ENCODE peak calls at places on chromosomes 5 and 9, in nine cellular contexts. N, I, Y, V, U, S, R, C and O are unnamed samples.

GRCh38 chr5:76544268-76544926 is 78.8 kb downstream of the F2RL2 start:
- DNase-seq in N (peak), I (no peak), Y (peak), V (peak), U (no peak), S (peak), R (no peak), C (no peak), O (peak)

GRCh38 chr9:24286761-24287160 is 258.9 kb downstream of the IZUMO3 start:
- DNase-seq in N (no peak), I (no peak), Y (no peak), V (no peak), U (no peak), S (no peak), R (no peak), C (no peak), O (no peak)

GRCh38 chr5:158802941-158803341 is 296.8 kb downstream of the EBF1 start:
- DNase-seq in N (no peak), I (no peak), Y (no peak), V (no peak), U (no peak), S (no peak), R (no peak), C (peak), O (peak)

GRCh38 chr9:38621434-38622082 is 1.2 kb upstream of the ANKRD18A start:
- DNase-seq in N (no peak), I (no peak), Y (peak), V (peak), U (peak), S (peak), R (no peak), C (no peak), O (peak)

GRCh38 chr9:12723409-12724028 is 30.3 kb downstream of the TYRP1 start:
- DNase-seq in N (no peak), I (no peak), Y (peak), V (peak), U (no peak), S (no peak), R (no peak), C (no peak), O (peak)

GRCh38 chr5:127865273-127865672 is 162.1 kb downstream of the CCDC192 start:
- DNase-seq in N (no peak), I (no peak), Y (no peak), V (no peak), U (no peak), S (no peak), R (no peak), C (no peak), O (no peak)

GRCh38 chr5:37716405-37716804 is 123.4 kb downstream of the GDNF start:
- DNase-seq in N (no peak), I (no peak), Y (no peak), V (no peak), U (no peak), S (no peak), R (no peak), C (no peak), O (no peak)

GRCh38 chr9:112495614-112496013 is 9.0 kb downstream of the KIAA1958 start:
- DNase-seq in N (no peak), I (no peak), Y (no peak), V (peak), U (no peak), S (peak), R (no peak), C (no peak), O (no peak)

GRCh38 chr5:132774406-132774805 is 2.6 kb downstream of the SEPTIN8 start:
- DNase-seq in N (no peak), I (no peak), Y (no peak), V (no peak), U (no peak), S (no peak), R (no peak), C (no peak), O (no peak)

GRCh38 chr5:115979203-115979602 is 16.9 kb downstream of the LVRN start:
- DNase-seq in N (no peak), I (no peak), Y (no peak), V (no peak), U (no peak), S (no peak), R (no peak), C (no peak), O (no peak)

GRCh38 chr9:127305450-127306226 is 41.1 kb downstream of the GARNL3 start:
- DNase-seq in N (no peak), I (no peak), Y (no peak), V (peak), U (no peak), S (no peak), R (no peak), C (no peak), O (no peak)

GRCh38 chr9:127976498-127976897 is 4.3 kb downstream of the EEIG1 start:
- DNase-seq in N (peak), I (no peak), Y (no peak), V (no peak), U (no peak), S (no peak), R (no peak), C (no peak), O (no peak)

GRCh38 chr5:75016896-75017295 is 35.5 kb downstream of the GCNT4 start:
- DNase-seq in N (no peak), I (no peak), Y (no peak), V (no peak), U (no peak), S (no peak), R (no peak), C (no peak), O (no peak)

DNA sequence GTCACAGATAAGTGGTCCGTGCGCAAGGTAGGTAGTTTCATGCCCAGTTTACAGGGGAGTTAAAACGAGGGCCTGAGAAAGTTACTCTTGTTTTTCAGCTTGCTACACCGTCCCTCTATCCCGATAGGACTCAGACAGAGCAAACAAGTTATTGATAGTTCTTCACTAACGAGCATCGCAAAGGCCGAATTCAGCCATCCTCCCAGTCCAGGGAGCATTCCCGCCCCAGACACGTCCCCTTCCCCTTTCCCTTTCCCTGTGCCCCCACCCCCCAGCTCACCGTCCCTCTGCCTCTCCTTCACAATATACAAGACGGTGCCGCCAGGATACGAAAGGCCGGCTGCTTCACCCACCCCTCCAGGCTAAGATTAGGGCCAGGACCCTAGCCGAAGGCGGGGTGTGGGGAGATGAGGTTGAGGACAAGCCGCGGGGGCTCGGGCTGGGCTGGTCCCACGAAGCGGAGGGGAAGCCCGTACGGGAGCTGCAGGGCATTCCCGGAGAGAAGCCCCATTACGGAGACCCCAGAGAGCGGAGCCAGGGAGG is 599 bp downstream of the KIAA1191 start:
- DNase-seq in N (no peak), I (no peak), Y (peak), V (no peak), U (no peak), S (peak), R (no peak), C (no peak), O (no peak)
- H3K4me3 ChIP-seq in N (peak), I (peak), Y (peak), V (peak), U (peak), S (peak), R (peak), C (peak), O (peak)

DNA sequence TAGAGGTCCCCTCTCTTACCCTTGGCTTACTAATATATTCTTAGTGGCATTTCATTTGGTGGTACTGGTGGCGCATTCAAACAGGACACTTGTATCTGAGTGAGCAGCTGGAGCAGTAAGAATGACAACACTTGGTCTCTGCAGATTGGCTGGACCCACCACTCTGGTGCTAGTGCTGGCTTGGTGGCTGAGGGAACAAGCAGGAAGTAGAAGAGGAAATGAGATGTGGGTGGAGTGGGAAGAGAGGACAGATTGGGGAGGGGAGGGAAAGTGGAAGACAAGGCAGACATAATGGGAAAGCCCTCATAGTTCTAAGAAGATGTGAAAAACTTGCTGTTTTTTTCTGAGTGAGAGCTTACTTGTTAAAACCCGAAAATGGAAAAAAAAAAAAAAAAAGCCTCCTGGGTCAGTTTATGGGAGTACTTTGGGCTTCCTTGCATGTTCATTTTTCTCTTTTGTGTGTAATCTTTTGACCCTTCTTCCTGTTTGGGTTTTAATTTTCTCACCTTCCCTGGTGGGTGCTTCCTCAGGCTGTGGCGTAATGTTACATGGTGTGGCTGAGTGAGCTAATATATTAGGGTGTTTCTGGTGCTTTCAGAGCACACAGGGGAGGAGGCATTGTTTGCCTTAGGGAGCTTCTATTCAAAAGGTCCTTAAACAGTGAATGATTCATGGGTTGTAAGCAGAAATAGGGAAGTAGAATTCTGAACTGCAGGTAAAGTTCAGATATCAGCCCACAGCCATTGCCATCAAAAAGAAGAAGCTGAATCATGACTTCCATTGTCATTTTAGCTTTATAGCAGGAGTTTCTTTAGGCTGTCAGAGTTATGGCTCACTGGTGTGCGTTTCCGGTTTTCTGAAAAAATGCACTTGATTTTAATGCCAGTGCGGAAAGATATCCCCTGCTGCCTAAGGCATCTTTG is 52.3 kb downstream of the TLE4 start:
- DNase-seq in N (peak), I (no peak), Y (no peak), V (peak), U (peak), S (peak), R (peak), C (no peak), O (no peak)
- H3K4me3 ChIP-seq in N (no peak), I (no peak), Y (no peak), V (no peak), U (peak), S (no peak), R (no peak), C (no peak), O (no peak)

GRCh38 chr9:4830699-4831098 is 38.0 kb downstream of the RCL1 start:
- DNase-seq in N (no peak), I (no peak), Y (no peak), V (no peak), U (no peak), S (no peak), R (no peak), C (no peak), O (no peak)

GRCh38 chr9:4826417-4827166 is 33.8 kb downstream of the RCL1 start:
- DNase-seq in N (no peak), I (no peak), Y (no peak), V (no peak), U (no peak), S (no peak), R (no peak), C (no peak), O (no peak)

GRCh38 chr9:4828776-4829175 is 36.0 kb downstream of the RCL1 start:
- DNase-seq in N (no peak), I (no peak), Y (no peak), V (no peak), U (no peak), S (no peak), R (no peak), C (peak), O (peak)

GRCh38 chr9:4829956-4830355 is 37.2 kb downstream of the RCL1 start:
- DNase-seq in N (no peak), I (no peak), Y (no peak), V (no peak), U (no peak), S (no peak), R (no peak), C (peak), O (peak)

GRCh38 chr9:4827224-4827623 is 34.5 kb downstream of the RCL1 start:
- DNase-seq in N (no peak), I (no peak), Y (no peak), V (no peak), U (no peak), S (no peak), R (no peak), C (no peak), O (no peak)
- H3K4me3 ChIP-seq in N (no peak), I (no peak), Y (no peak), V (no peak), U (no peak), S (no peak), R (no peak), C (no peak), O (no peak)

DNA sequence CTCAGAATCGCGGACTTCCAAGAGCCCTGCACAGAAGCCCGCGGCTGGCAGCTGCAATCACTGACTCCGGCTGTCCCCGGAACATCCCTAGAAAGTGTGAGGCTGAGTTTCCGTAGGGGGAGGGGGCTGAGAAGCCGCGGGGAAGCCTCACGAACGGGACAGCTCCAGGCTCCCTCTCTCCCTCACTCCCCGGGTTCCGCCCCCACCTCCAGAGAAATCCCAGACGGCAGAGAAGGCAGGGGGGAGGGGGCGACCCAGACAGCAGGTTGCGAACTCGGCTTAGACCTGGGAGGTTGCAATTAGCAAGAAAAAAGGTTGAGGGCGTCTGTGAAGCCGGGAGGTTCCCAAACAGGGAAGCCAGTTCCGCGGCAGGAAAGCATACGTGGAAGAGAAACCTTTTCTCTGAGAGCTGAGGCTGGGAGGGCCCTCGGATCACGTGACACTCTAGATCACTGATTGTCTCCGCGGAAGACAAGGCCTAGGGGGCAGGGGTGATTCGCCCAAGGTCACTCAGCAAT is 73.8 kb upstream of the CPLX2 start:
- DNase-seq in N (no peak), I (no peak), Y (no peak), V (no peak), U (no peak), S (no peak), R (no peak), C (no peak), O (no peak)
- H3K4me3 ChIP-seq in N (no peak), I (no peak), Y (peak), V (no peak), U (no peak), S (no peak), R (peak), C (no peak), O (no peak)

GRCh38 chr9:71895955-71896354 is 15.0 kb downstream of the ABHD17B start:
- DNase-seq in N (no peak), I (no peak), Y (no peak), V (no peak), U (no peak), S (no peak), R (no peak), C (no peak), O (no peak)

GRCh38 chr9:71896762-71897161 is 14.2 kb downstream of the ABHD17B start:
- DNase-seq in N (no peak), I (no peak), Y (no peak), V (peak), U (no peak), S (peak), R (no peak), C (no peak), O (no peak)

GRCh38 chr9:71904076-71904475 is 6.9 kb downstream of the ABHD17B start:
- DNase-seq in N (no peak), I (no peak), Y (no peak), V (no peak), U (no peak), S (no peak), R (no peak), C (no peak), O (no peak)

GRCh38 chr9:71897573-71897972 is 13.4 kb downstream of the ABHD17B start:
- DNase-seq in N (no peak), I (no peak), Y (peak), V (peak), U (no peak), S (peak), R (no peak), C (no peak), O (no peak)

DNA sequence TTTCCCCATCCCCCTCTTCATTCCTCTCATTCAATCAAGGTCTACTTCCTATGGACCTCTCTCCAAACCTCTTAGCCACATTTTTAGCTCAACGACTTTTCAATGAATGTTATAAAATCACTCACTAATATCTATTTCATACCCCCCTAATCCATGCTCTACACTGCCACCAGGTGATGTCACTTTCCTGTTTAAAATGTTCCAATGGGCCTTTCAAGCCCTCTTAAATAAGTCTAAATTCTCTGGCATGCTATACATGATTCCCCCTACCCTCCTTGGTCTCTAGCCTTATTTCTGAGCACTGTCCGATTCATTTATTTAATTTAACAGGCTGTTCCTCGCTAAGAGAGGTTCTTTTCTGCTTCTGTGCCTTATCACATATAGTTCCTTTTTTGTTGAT is 9.3 kb downstream of the ABHD17B start:
- DNase-seq in N (no peak), I (no peak), Y (no peak), V (peak), U (no peak), S (no peak), R (no peak), C (no peak), O (no peak)
- H3K4me3 ChIP-seq in N (no peak), I (no peak), Y (no peak), V (no peak), U (no peak), S (no peak), R (no peak), C (no peak), O (no peak)

GRCh38 chr5:139765409-139766217 is 30.0 kb upstream of the PSD2 start:
- DNase-seq in N (peak), I (no peak), Y (peak), V (peak), U (peak), S (peak), R (peak), C (peak), O (peak)
- H3K4me3 ChIP-seq in N (peak), I (peak), Y (peak), V (no peak), U (peak), S (peak), R (peak), C (peak), O (peak)

GRCh38 chr9:91433180-91433579 is 9.5 kb upstream of the NFIL3 start:
- DNase-seq in N (no peak), I (peak), Y (peak), V (peak), U (no peak), S (no peak), R (no peak), C (peak), O (peak)

GRCh38 chr9:91431485-91431884 is 7.9 kb upstream of the NFIL3 start:
- DNase-seq in N (no peak), I (no peak), Y (no peak), V (no peak), U (no peak), S (no peak), R (no peak), C (no peak), O (no peak)

GRCh38 chr9:91436841-91437240 is 13.2 kb upstream of the NFIL3 start:
- DNase-seq in N (no peak), I (no peak), Y (no peak), V (no peak), U (no peak), S (no peak), R (no peak), C (no peak), O (no peak)
- H3K4me3 ChIP-seq in N (no peak), I (no peak), Y (no peak), V (no peak), U (no peak), S (no peak), R (no peak), C (no peak), O (no peak)

GRCh38 chr9:28163619-28164018 is 590.3 kb upstream of the C9orf72 start:
- DNase-seq in N (no peak), I (no peak), Y (no peak), V (no peak), U (no peak), S (no peak), R (no peak), C (no peak), O (no peak)

GRCh38 chr9:28155067-28155466 is 581.8 kb upstream of the C9orf72 start:
- DNase-seq in N (no peak), I (no peak), Y (no peak), V (no peak), U (no peak), S (no peak), R (no peak), C (no peak), O (peak)

GRCh38 chr9:28155671-28156070 is 582.4 kb upstream of the C9orf72 start:
- DNase-seq in N (no peak), I (no peak), Y (no peak), V (no peak), U (no peak), S (no peak), R (no peak), C (no peak), O (no peak)

DNA sequence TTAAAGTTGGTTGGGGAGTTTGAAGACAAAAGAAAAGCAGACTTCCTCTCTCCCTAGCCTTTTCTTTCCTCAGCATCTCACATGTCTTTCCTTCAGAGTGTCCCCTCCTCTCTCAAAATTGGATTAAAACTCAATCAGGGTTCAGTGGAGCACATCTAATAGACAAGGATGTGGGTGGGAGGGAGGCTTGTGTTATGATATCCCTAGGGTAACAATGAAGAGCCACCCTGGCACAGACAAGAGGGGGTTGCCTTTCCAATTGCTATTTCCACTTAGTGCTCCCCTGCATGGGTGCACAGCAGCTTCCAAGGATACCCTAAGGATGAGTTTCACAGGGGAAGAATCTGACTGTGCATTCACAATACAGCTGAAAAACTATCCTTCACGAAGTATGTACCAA is 585.2 kb upstream of the C9orf72 start:
- DNase-seq in N (no peak), I (no peak), Y (no peak), V (no peak), U (no peak), S (no peak), R (no peak), C (no peak), O (no peak)
- H3K4me3 ChIP-seq in N (no peak), I (no peak), Y (no peak), V (no peak), U (no peak), S (no peak), R (no peak), C (no peak), O (no peak)

DNA sequence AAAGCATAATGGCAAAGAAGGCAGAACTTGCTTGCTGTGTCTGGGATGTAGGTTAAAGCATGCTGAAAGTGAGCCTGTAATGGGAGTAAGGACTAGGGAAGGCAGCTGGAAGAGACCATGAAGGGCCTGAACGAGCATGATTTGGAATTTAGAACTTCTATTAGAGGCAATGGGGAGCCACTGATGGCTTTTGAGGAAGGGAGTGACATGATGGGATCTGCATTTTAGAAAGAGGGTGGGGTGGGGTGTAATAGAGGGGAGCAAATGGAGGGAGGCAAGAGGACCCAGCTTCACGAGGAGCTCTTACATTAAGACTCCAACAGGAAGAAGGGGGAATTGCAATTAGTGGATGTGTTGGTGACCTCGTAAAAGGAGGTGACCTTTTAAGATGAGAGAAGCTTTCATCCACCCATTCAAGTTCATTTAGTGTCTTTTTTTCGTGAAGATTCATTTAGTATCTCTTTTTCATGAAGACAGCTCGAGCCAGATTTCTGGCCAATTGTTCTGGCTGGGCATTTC is 13.6 kb upstream of the GABRP start:
- DNase-seq in N (no peak), I (no peak), Y (no peak), V (peak), U (no peak), S (no peak), R (no peak), C (no peak), O (no peak)
- H3K4me3 ChIP-seq in N (no peak), I (no peak), Y (no peak), V (no peak), U (no peak), S (no peak), R (no peak), C (no peak), O (no peak)